ENCODE peak calls at places on chromosomes 11 and 22, in four cellular contexts. One of them, this sample, is unnamed.

GRCh38 chr11:46480909-46481308 is 89.3 kb upstream of the CHRM4 start:
- DNase-seq in K562: no peak
- DNase-seq in H1: no peak
- DNase-seq in HepG2: no peak
- DNase-seq in this sample: no peak

GRCh38 chr11:13309156-13309555 is 31.6 kb downstream of the BMAL1 start:
- DNase-seq in H1: no peak
- DNase-seq in K562: no peak
- DNase-seq in HepG2: no peak
- DNase-seq in this sample: no peak

GRCh38 chr22:50302041-50302541 is 5.4 kb downstream of the PLXNB2 start:
- DNase-seq in K562: no peak
- DNase-seq in HepG2: no peak
- DNase-seq in H1: no peak
- DNase-seq in this sample: no peak

GRCh38 chr11:19811391-19811790 is 98.8 kb downstream of the NAV2 start:
- DNase-seq in HepG2: no peak
- DNase-seq in H1: no peak
- DNase-seq in K562: no peak
- DNase-seq in this sample: no peak

GRCh38 chr22:24095816-24096215 is 84.7 kb downstream of the CABIN1 start:
- DNase-seq in K562: no peak
- DNase-seq in H1: no peak
- DNase-seq in HepG2: no peak
- DNase-seq in this sample: no peak

GRCh38 chr22:41262250-41262765 is 21.6 kb upstream of the CHADL start:
- DNase-seq in H1: no peak
- DNase-seq in HepG2: no peak
- DNase-seq in K562: no peak
- DNase-seq in this sample: no peak

GRCh38 chr11:73396985-73397384 is 20.8 kb downstream of the RELT start:
- DNase-seq in H1: no peak
- DNase-seq in K562: no peak
- DNase-seq in HepG2: no peak
- DNase-seq in this sample: no peak

GRCh38 chr11:134026655-134027343 is 42.1 kb upstream of the JAM3 start:
- DNase-seq in K562: no peak
- DNase-seq in H1: no peak
- DNase-seq in HepG2: no peak
- DNase-seq in this sample: no peak

GRCh38 chr11:114242032-114242431 is 54.2 kb upstream of the NNMT start:
- DNase-seq in HepG2: no peak
- DNase-seq in K562: no peak
- DNase-seq in H1: no peak
- DNase-seq in this sample: no peak

GRCh38 chr11:114017723-114018122 is 41.8 kb upstream of the ZBTB16 start:
- DNase-seq in HepG2: no peak
- DNase-seq in K562: no peak
- DNase-seq in H1: no peak
- DNase-seq in this sample: no peak

GRCh38 chr22:38531251-38531956 is 25.3 kb upstream of the DDX17 start:
- DNase-seq in H1: no peak
- DNase-seq in K562: no peak
- DNase-seq in HepG2: no peak
- DNase-seq in this sample: no peak

GRCh38 chr22:27487600-27488450 is 313.7 kb downstream of the MN1 start:
- DNase-seq in H1: no peak
- DNase-seq in HepG2: peak; percentile 33
- DNase-seq in K562: no peak
- DNase-seq in this sample: no peak

DNA sequence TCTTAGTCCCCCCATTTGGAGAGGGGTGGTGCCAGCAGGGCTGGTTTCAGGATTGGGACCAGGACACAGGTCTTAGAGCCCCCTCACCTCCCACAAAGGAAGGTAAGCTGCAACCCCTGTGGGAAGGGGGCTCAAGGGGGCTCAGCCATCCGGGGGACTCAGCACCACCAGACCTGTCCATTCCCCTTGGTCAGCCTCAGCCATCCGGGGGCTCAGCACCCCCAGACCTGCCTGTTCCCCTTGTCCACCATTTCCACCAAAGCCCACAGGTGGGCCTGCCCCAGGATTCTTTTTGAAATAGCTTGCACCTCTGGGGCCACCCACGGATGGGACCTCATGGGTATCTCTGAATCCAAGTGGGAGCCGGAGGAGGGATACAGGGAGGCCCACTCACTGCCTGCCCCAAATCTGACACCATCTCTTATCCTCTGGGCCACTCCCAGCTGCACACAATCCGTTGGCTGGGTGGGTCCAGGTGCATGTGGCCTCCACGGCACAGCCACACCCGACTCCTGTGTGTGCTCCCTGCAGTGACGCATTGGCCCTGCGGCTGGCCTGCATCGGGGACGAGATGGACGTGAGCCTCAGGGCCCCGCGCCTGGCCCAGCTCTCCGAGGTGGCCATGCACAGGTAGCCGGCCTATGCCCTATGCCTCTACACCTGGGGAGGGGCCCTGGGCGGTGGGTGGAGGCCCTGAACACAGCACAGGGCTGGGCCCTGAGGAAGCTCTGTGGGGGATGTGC is 15.9 kb downstream of the MCAT start:
- DNase-seq in H1: no peak
- DNase-seq in HepG2: no peak
- DNase-seq in K562: peak; percentile 32
- DNase-seq in this sample: peak; percentile 69
- TF ChIP-seq FOSL1 in H1: no peak
- TF ChIP-seq FOSL1 in HepG2: no peak
- TF ChIP-seq FOSL1 in K562: no peak
- TF ChIP-seq FOSL1 in this sample: no peak

DNA sequence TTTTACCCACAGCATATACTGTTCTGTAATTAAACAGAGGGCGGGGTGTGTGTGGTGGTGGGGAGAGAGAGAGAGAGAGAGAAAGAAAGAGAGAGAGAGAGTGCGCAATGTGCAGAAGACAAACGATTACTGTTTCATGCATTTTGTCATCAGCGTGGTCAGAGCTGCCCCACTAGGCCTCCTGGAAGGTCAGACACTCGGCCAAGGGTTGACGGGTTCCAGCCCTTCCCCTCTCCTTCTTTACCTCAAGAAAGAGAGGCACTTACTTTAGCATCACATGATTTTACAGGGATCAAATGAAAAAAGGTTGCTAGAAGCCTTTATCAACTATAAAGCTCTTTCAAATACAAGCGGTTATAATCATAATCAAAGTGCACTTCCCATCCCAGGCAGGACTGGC is 269.2 kb upstream of the SORL1-AS1 start:
- DNase-seq in K562: no peak
- DNase-seq in H1: no peak
- DNase-seq in HepG2: no peak
- DNase-seq in this sample: no peak
- TF ChIP-seq SRF in K562: no peak
- TF ChIP-seq SRF in H1: no peak
- TF ChIP-seq SRF in HepG2: no peak
- TF ChIP-seq SRF in this sample: no peak

DNA sequence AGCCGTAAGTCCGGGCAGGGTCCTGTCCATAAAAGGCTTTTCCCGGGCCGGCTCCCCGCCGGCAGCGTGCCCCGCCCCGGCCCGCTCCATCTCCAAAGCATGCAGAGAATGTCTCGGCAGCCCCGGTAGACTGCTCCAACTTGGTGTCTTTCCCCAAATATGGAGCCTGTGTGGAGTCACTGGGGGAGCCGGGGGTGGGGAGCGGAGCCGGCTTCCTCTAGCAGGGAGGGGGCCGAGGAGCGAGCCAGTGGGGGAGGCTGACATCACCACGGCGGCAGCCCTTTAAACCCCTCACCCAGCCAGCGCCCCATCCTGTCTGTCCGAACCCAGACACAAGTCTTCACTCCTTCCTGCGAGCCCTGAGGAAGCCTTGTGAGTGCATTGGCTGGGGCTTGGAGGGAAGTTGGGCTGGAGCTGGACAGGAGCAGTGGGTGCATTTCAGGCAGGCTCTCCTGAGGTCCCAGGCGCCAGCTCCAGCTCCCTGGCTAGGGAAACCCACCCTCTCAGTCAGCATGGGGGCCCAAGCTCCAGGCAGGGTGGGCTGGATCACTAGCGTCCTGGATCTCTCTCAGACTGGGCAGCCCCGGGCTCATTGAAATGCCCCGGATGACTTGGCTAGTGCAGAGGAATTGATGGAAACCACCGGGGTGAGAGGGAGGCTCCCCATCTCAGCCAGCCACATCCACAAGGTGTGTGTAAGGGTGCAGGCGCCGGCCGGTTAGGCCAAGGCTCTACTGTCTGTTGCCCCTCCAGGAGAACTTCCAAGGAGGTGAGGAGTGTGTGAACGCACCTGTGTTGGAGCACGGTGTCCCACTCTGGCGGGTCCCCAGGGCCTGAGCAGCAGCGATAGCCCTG is at the start of gene TAGLN:
- DNase-seq in H1: peak; percentile 86
- DNase-seq in K562: no peak
- DNase-seq in HepG2: peak; percentile 21
- DNase-seq in this sample: no peak
- TF ChIP-seq FOSL1 in H1: no peak
- TF ChIP-seq FOSL1 in K562: no peak
- TF ChIP-seq FOSL1 in HepG2: no peak
- TF ChIP-seq FOSL1 in this sample: no peak

GRCh38 chr11:116072133-116072532 is 567.9 kb upstream of the CADM1 start:
- DNase-seq in H1: no peak
- DNase-seq in K562: no peak
- DNase-seq in HepG2: no peak
- DNase-seq in this sample: no peak
- TF ChIP-seq SRF in H1: no peak
- TF ChIP-seq SRF in K562: no peak
- TF ChIP-seq SRF in HepG2: no peak
- TF ChIP-seq SRF in this sample: no peak

This sample was measured in HCT116.